ENCODE peak calls at places on chromosomes 13 and 19, in ten cellular contexts. E, P, B, J, T, Z, H, A, R and Y are unnamed samples.

GRCh38 chr13:28684257-28684656 is 25.3 kb downstream of the POMP start:
- DNase-seq in Z (no peak), H (no peak), A (no peak), J (no peak), R (no peak), E (no peak), P (no peak), T (no peak), B (peak), Y (no peak)

GRCh38 chr13:111664696-111665095 is 344.3 kb downstream of the TEX29 start:
- DNase-seq in H (no peak), Z (no peak), E (no peak), J (no peak), R (no peak), P (no peak), T (no peak), B (no peak), A (peak), Y (no peak)

GRCh38 chr13:105611424-105611823 is 924.0 kb downstream of the EFNB2 start:
- DNase-seq in T (no peak), A (no peak), P (no peak), E (peak), J (no peak), B (peak), H (no peak), R (no peak), Z (no peak), Y (no peak)

GRCh38 chr13:21069561-21070004 is 8.2 kb upstream of the LATS2 start:
- DNase-seq in A (no peak), Z (no peak), R (no peak), H (no peak), P (no peak), T (no peak), J (no peak), B (peak), E (peak), Y (no peak)

GRCh38 chr19:2309734-2310362 is 1.9 kb upstream of the LINGO3 start:
- DNase-seq in A (no peak), Z (peak), H (peak), R (no peak), B (peak), J (no peak), E (peak), T (no peak), P (no peak), Y (no peak)

GRCh38 chr13:76380436-76381065 is 505.7 kb downstream of the KCTD12 start:
- DNase-seq in P (no peak), E (peak), H (no peak), T (no peak), J (no peak), Z (no peak), R (no peak), A (no peak), B (no peak), Y (no peak)

GRCh38 chr13:91986771-91987515 is 588.5 kb downstream of the GPC5 start:
- DNase-seq in R (no peak), T (no peak), H (no peak), J (no peak), B (no peak), A (no peak), P (no peak), Z (no peak), E (no peak), Y (no peak)

GRCh38 chr19:3125900-3126524 is 9.8 kb upstream of the GNA15 start:
- DNase-seq in P (peak), H (peak), E (no peak), J (no peak), Z (peak), B (peak), T (peak), R (peak), A (peak), Y (no peak)

GRCh38 chr13:68304287-68304893 is 1074.3 kb upstream of the PCDH9 start:
- DNase-seq in P (no peak), A (no peak), H (peak), B (no peak), E (peak), T (peak), J (peak), Z (peak), R (no peak), Y (no peak)

GRCh38 chr19:15538774-15539173 is 30.4 kb downstream of the CYP4F22 start:
- DNase-seq in Z (no peak), J (no peak), T (no peak), R (no peak), E (no peak), P (no peak), H (no peak), B (no peak), A (no peak), Y (no peak)

GRCh38 chr13:46949211-46949610 is 52.4 kb upstream of the HTR2A start:
- DNase-seq in J (no peak), T (no peak), B (no peak), A (no peak), H (no peak), Z (no peak), P (no peak), E (no peak), R (no peak), Y (no peak)

GRCh38 chr13:27076411-27076810 is 95.2 kb downstream of the USP12 start:
- DNase-seq in T (no peak), P (no peak), A (no peak), J (no peak), R (no peak), Z (no peak), E (no peak), H (peak), B (no peak), Y (no peak)

GRCh38 chr19:42198676-42199439 is 18.6 kb downstream of the DEDD2 start:
- DNase-seq in A (no peak), E (no peak), H (no peak), T (no peak), Z (no peak), R (peak), B (no peak), J (no peak), P (peak), Y (no peak)

GRCh38 chr13:113151745-113152707 is 6.4 kb upstream of the PROZ start:
- DNase-seq in R (no peak), A (no peak), B (peak), T (peak), Z (no peak), H (peak), J (no peak), P (no peak), E (peak), Y (no peak)

GRCh38 chr19:9342610-9343304 is 18.8 kb downstream of the ZNF559 start:
- DNase-seq in Z (no peak), A (no peak), J (no peak), H (no peak), B (no peak), E (peak), R (no peak), P (no peak), T (no peak), Y (no peak)

GRCh38 chr13:74661851-74662250 is 527.6 kb upstream of the KLF12 start:
- DNase-seq in B (no peak), Z (no peak), H (no peak), J (no peak), T (no peak), A (no peak), E (no peak), R (no peak), P (no peak), Y (no peak)

GRCh38 chr13:88000787-88001186 is 329.6 kb downstream of the SLITRK5 start:
- DNase-seq in B (no peak), T (peak), J (no peak), P (no peak), H (no peak), R (no peak), A (no peak), Z (no peak), E (no peak), Y (no peak)

GRCh38 chr19:10510301-10510802 is 6.9 kb downstream of the S1PR5 start:
- DNase-seq in R (peak), A (no peak), B (peak), J (no peak), H (no peak), T (peak), P (peak), Z (peak), E (no peak), Y (no peak)

GRCh38 chr13:110073982-110074381 is 233.0 kb downstream of the COL4A1 start:
- DNase-seq in A (no peak), Z (no peak), H (no peak), R (no peak), B (no peak), P (no peak), T (no peak), J (no peak), E (no peak), Y (no peak)

GRCh38 chr13:97798836-97799235 is 154.6 kb upstream of the IPO5 start:
- DNase-seq in A (no peak), H (no peak), P (no peak), T (no peak), J (no peak), Z (no peak), B (no peak), E (peak), R (no peak), Y (no peak)

GRCh38 chr13:79497852-79498251 is 16.9 kb downstream of the NDFIP2 start:
- DNase-seq in E (no peak), B (no peak), P (no peak), H (no peak), Z (no peak), A (no peak), R (no peak), J (no peak), T (no peak), Y (no peak)

GRCh38 chr19:43641333-43641732 is 1.7 kb upstream of the CADM4 start:
- DNase-seq in Z (no peak), R (no peak), A (no peak), B (no peak), E (no peak), H (no peak), P (no peak), T (no peak), J (no peak), Y (no peak)

GRCh38 chr19:19230505-19230904 is 18.7 kb downstream of the NCAN start:
- DNase-seq in B (no peak), J (no peak), Z (no peak), R (no peak), E (no peak), T (no peak), A (no peak), P (no peak), H (no peak), Y (no peak)

GRCh38 chr19:7705387-7706187 is 3.7 kb upstream of the FCER2 start:
- DNase-seq in E (no peak), B (no peak), P (peak), H (no peak), R (peak), T (no peak), J (no peak), Z (no peak), A (peak), Y (peak)

GRCh38 chr19:20471441-20471840 is 94.1 kb downstream of the ZNF737 start:
- DNase-seq in E (no peak), A (peak), T (no peak), B (no peak), P (no peak), Z (no peak), J (no peak), H (no peak), R (no peak), Y (no peak)

GRCh38 chr13:109818136-109818535 is 31.8 kb upstream of the IRS2 start:
- DNase-seq in P (no peak), T (no peak), E (no peak), Z (no peak), H (no peak), R (no peak), J (peak), B (no peak), A (no peak), Y (no peak)

GRCh38 chr19:13154911-13155471 is 4.8 kb downstream of the IER2 start:
- DNase-seq in J (peak), P (peak), H (peak), B (peak), Z (peak), T (no peak), E (peak), A (peak), R (peak), Y (peak)

GRCh38 chr19:34666200-34666957 is 10.6 kb downstream of the SCGB2B2 start:
- DNase-seq in Z (no peak), A (no peak), P (no peak), E (no peak), B (no peak), J (no peak), R (no peak), T (no peak), H (no peak), Y (no peak)

GRCh38 chr19:18701250-18701608 is 17.7 kb downstream of the CRTC1 start:
- DNase-seq in T (no peak), P (no peak), R (no peak), E (no peak), B (no peak), H (no peak), Z (no peak), J (no peak), A (no peak), Y (no peak)

GRCh38 chr19:5066768-5067167 is 97.9 kb downstream of the KDM4B start:
- DNase-seq in H (no peak), E (no peak), B (no peak), T (no peak), J (no peak), Z (no peak), R (no peak), P (no peak), A (no peak), Y (no peak)